ENCODE peak calls at places on chromosomes 11 and 22, in six cellular contexts. N is Calu3; J is stimulated activated CD4-positive, alpha-beta T cell treated with anti-CD3 and anti-CD28 coated beads, Interleukin-12 subunit alpha, Interleukin-12 subunit beta, amount 100 ng/mL, for 4 hours; V is left colon; P is cardiac fibroblast; C is prostate gland. S is an unnamed sample.

GRCh38 chr11:131978351-131978750 is 607.9 kb downstream of the NTM start:
- DNase-seq in N (no peak), J (no peak), V (no peak), P (no peak), C (no peak), S (no peak)

GRCh38 chr11:131248588-131248987 is 121.8 kb upstream of the NTM start:
- DNase-seq in N (no peak), J (no peak), V (no peak), P (no peak), C (no peak), S (no peak)

GRCh38 chr22:46504586-46504985 is 32.8 kb downstream of the CELSR1 start:
- DNase-seq in N (no peak), J (no peak), V (no peak), P (no peak), C (no peak), S (no peak)

GRCh38 chr11:110890995-110891394 is 178.8 kb upstream of the ARHGAP20 start:
- DNase-seq in N (no peak), J (no peak), V (no peak), P (no peak), C (no peak), S (no peak)

GRCh38 chr22:42769574-42770447 is 49.1 kb upstream of the A4GALT start:
- DNase-seq in N (peak; percentile 45), J (no peak), V (peak; percentile 43), P (peak; percentile 87), C (peak; percentile 61), S (no peak)

GRCh38 chr22:45107671-45108070 is 56.1 kb upstream of the NUP50 start:
- DNase-seq in N (no peak), J (no peak), V (no peak), P (no peak), C (no peak), S (no peak)

GRCh38 chr22:50544078-50544745 is 1.5 kb upstream of the KLHDC7B start:
- DNase-seq in N (peak; percentile 93), J (peak; percentile 83), V (peak; percentile 92), P (peak; percentile 65), C (peak; percentile 57), S (peak; percentile 57)

GRCh38 chr11:1327064-1327460 is 17.6 kb upstream of the TOLLIP start:
- DNase-seq in N (no peak), J (no peak), V (peak; percentile 22), P (peak; percentile 15), C (no peak), S (no peak)

GRCh38 chr11:117171648-117172051 is 6.9 kb upstream of the SIDT2 start:
- DNase-seq in N (no peak), J (no peak), V (no peak), P (peak; percentile 36), C (no peak), S (no peak)

GRCh38 chr11:1760351-1761109 is 3.2 kb downstream of the CTSD start:
- DNase-seq in N (peak; percentile 62), J (no peak), V (peak; percentile 62), P (peak; percentile 81), C (no peak), S (no peak)

GRCh38 chr11:71112454-71112853 is 139.9 kb downstream of the SHANK2 start:
- DNase-seq in N (no peak), J (no peak), V (no peak), P (no peak), C (no peak), S (no peak)

GRCh38 chr11:96012086-96012824 is 88.3 kb upstream of the MTMR2 start:
- DNase-seq in N (peak; percentile 60), J (no peak), V (peak; percentile 35), P (peak; percentile 89), C (peak; percentile 42), S (no peak)

GRCh38 chr11:105489431-105489830 is 120.4 kb upstream of the GRIA4 start:
- DNase-seq in N (no peak), J (no peak), V (no peak), P (peak; percentile 16), C (no peak), S (no peak)

GRCh38 chr11:46731545-46731944 is 12.5 kb downstream of the F2 start:
- DNase-seq in N (no peak), J (no peak), V (no peak), P (no peak), C (no peak), S (no peak)

GRCh38 chr22:47626428-47627390 is 864.3 kb downstream of the TBC1D22A start:
- DNase-seq in N (no peak), J (no peak), V (no peak), P (no peak), C (no peak), S (no peak)

GRCh38 chr22:23168381-23169031 is 11.8 kb upstream of the BCR start:
- DNase-seq in N (no peak), J (no peak), V (no peak), P (no peak), C (no peak), S (no peak)

GRCh38 chr11:110858556-110858921 is 146.3 kb upstream of the ARHGAP20 start:
- DNase-seq in N (no peak), J (no peak), V (peak; percentile 11), P (peak; percentile 60), C (no peak), S (no peak)

GRCh38 chr22:36010090-36010489 is 18.5 kb downstream of the RBFOX2 start:
- DNase-seq in N (no peak), J (no peak), V (no peak), P (no peak), C (no peak), S (no peak)

GRCh38 chr22:47192651-47193437 is 430.4 kb downstream of the TBC1D22A start:
- DNase-seq in N (peak; percentile 71), J (no peak), V (peak; percentile 85), P (no peak), C (no peak), S (no peak)

GRCh38 chr11:60121259-60121658 is 32.8 kb downstream of the MS4A2 start:
- DNase-seq in N (peak; percentile 32), J (no peak), V (peak; percentile 34), P (no peak), C (no peak), S (no peak)

GRCh38 chr22:19765477-19766234 is 5.1 kb downstream of the TBX1 start:
- DNase-seq in N (no peak), J (peak; percentile 27), V (peak; percentile 28), P (peak; percentile 40), C (no peak), S (no peak)

GRCh38 chr11:33543823-33544222 is 156.8 kb downstream of the C11orf91 start:
- DNase-seq in N (no peak), J (no peak), V (no peak), P (peak; percentile 65), C (no peak), S (no peak)

GRCh38 chr11:116454020-116454645 is 318.7 kb downstream of the BUD13 start:
- DNase-seq in N (peak; percentile 56), J (peak; percentile 5), V (peak; percentile 66), P (peak; percentile 21), C (peak; percentile 40), S (no peak)

GRCh38 chr11:68880851-68881250 is 22.8 kb downstream of the MRPL21 start:
- DNase-seq in N (no peak), J (no peak), V (no peak), P (no peak), C (no peak), S (no peak)

GRCh38 chr11:67158241-67158640 is 39.2 kb downstream of the KDM2A start:
- DNase-seq in N (no peak), J (no peak), V (no peak), P (no peak), C (no peak), S (no peak)

GRCh38 chr22:20424937-20425587 is 12.6 kb downstream of the SCARF2 start:
- DNase-seq in N (no peak), J (peak; percentile 21), V (no peak), P (no peak), C (no peak), S (no peak)

GRCh38 chr11:6618117-6619020 is 853 bp downstream of the TPP1 start:
- DNase-seq in N (no peak), J (peak; percentile 51), V (peak; percentile 46), P (peak; percentile 65), C (peak; percentile 24), S (peak; percentile 11)

GRCh38 chr11:119892311-119892808 is 163.4 kb upstream of the NECTIN1 start:
- DNase-seq in N (no peak), J (no peak), V (no peak), P (no peak), C (no peak), S (no peak)

GRCh38 chr11:15347969-15348734 is 233.4 kb downstream of the INSC start:
- DNase-seq in N (no peak), J (no peak), V (no peak), P (no peak), C (no peak), S (no peak)

GRCh38 chr11:111602865-111603632 is 800 bp downstream of the SIK2 start:
- DNase-seq in N (peak; percentile 33), J (no peak), V (peak; percentile 60), P (peak; percentile 41), C (peak; percentile 16), S (peak; percentile 29)

GRCh38 chr11:63961608-63962412 is 12.6 kb upstream of the COX8A start:
- DNase-seq in N (no peak), J (no peak), V (no peak), P (peak; percentile 33), C (peak; percentile 62), S (no peak)

GRCh38 chr11:14539867-14540475 is 19.8 kb upstream of the PSMA1 start:
- DNase-seq in N (no peak), J (no peak), V (no peak), P (no peak), C (no peak), S (no peak)

GRCh38 chr11:95556342-95557151 is 233.0 kb downstream of the FAM76B start:
- DNase-seq in N (no peak), J (peak; percentile 8), V (no peak), P (peak; percentile 35), C (no peak), S (no peak)

GRCh38 chr22:32202539-32203180 is 2.2 kb downstream of the RFPL2 start:
- DNase-seq in N (peak; percentile 79), J (no peak), V (peak; percentile 65), P (peak; percentile 46), C (peak; percentile 53), S (no peak)

GRCh38 chr22:48490513-48491411 is 1336.9 kb downstream of the BRD1 start:
- DNase-seq in N (no peak), J (no peak), V (no peak), P (no peak), C (no peak), S (no peak)